ENCODE peak calls at places on chromosomes 13 and 19, in eight cellular contexts. V is Calu3, I is lower leg skin, T is fibroblast of mammary gland, X is body of pancreas, K is tibial artery, E is breast epithelium, P is mammary epithelial cell. Z is an unnamed sample.

GRCh38 chr13:24709186-24709913 is 29.1 kb downstream of the ATP12A start:
- DNase-seq in V (no peak), I (no peak), T (no peak), X (no peak), K (no peak), E (no peak), P (no peak), Z (peak; percentile 63)

GRCh38 chr19:22814124-22814523 is 18.0 kb upstream of the ZNF723 start:
- DNase-seq in V (no peak), I (no peak), T (no peak), X (no peak), K (no peak), E (no peak), P (no peak), Z (no peak)

GRCh38 chr19:38247734-38248268 is 8.4 kb downstream of the PPP1R14A start:
- DNase-seq in V (no peak), I (no peak), T (no peak), X (no peak), K (no peak), E (no peak), P (no peak), Z (no peak)

GRCh38 chr13:24997367-24997967 is 98.5 kb upstream of the PABPC3 start:
- DNase-seq in V (peak; percentile 10), I (no peak), T (peak; percentile 42), X (peak; percentile 26), K (no peak), E (no peak), P (no peak), Z (peak; percentile 43)

GRCh38 chr19:1227655-1228054 is 10.2 kb downstream of the CBARP start:
- DNase-seq in V (no peak), I (no peak), T (peak; percentile 38), X (no peak), K (no peak), E (no peak), P (no peak), Z (no peak)

GRCh38 chr13:107104631-107105030 is 536.7 kb upstream of the ARGLU1 start:
- DNase-seq in V (no peak), I (no peak), T (no peak), X (no peak), K (no peak), E (no peak), P (no peak), Z (no peak)

GRCh38 chr19:55440411-55441105 is 2.5 kb downstream of the SHISA7 start:
- DNase-seq in V (no peak), I (no peak), T (no peak), X (no peak), K (no peak), E (no peak), P (no peak), Z (peak; percentile 73)

GRCh38 chr13:91863699-91864098 is 465.3 kb downstream of the GPC5 start:
- DNase-seq in V (no peak), I (no peak), T (no peak), X (no peak), K (no peak), E (no peak), P (no peak), Z (no peak)

GRCh38 chr19:10517361-10517759 is at the start of gene S1PR5:
- DNase-seq in V (peak; percentile 5), I (no peak), T (no peak), X (peak; percentile 47), K (no peak), E (no peak), P (no peak), Z (peak; percentile 45)

GRCh38 chr13:32530841-32531253 is 7.7 kb downstream of the N4BP2L2 start:
- DNase-seq in V (no peak), I (no peak), T (peak; percentile 68), X (peak; percentile 27), K (no peak), E (no peak), P (peak; percentile 21), Z (peak; percentile 53)

GRCh38 chr19:3851254-3852176 is 17.3 kb downstream of the ZFR2 start:
- DNase-seq in V (peak; percentile 22), I (no peak), T (peak; percentile 27), X (no peak), K (no peak), E (no peak), P (peak; percentile 8), Z (no peak)

GRCh38 chr13:107458269-107458668 is 757.1 kb downstream of the LIG4 start:
- DNase-seq in V (no peak), I (no peak), T (no peak), X (no peak), K (no peak), E (no peak), P (no peak), Z (no peak)

GRCh38 chr13:42022796-42023493 is 25.5 kb upstream of the DGKH start:
- DNase-seq in V (no peak), I (no peak), T (peak; percentile 82), X (no peak), K (no peak), E (no peak), P (no peak), Z (no peak)

GRCh38 chr19:12933287-12934072 is at the start of gene FARSA:
- DNase-seq in V (peak; percentile 74), I (peak; percentile 92), T (peak; percentile 88), X (peak; percentile 95), K (peak; percentile 96), E (peak; percentile 94), P (peak; percentile 87), Z (peak; percentile 94)

GRCh38 chr19:2549701-2550191 is 73.8 kb downstream of the GADD45B start:
- DNase-seq in V (no peak), I (peak; percentile 94), T (peak; percentile 94), X (peak; percentile 85), K (peak; percentile 89), E (peak; percentile 91), P (peak; percentile 58), Z (no peak)

GRCh38 chr19:38869160-38869835 is 8.8 kb downstream of the RINL start:
- DNase-seq in V (no peak), I (no peak), T (no peak), X (peak; percentile 49), K (no peak), E (no peak), P (no peak), Z (peak; percentile 42)

GRCh38 chr13:101795025-101795424 is 342.6 kb downstream of the ITGBL1 start:
- DNase-seq in V (no peak), I (no peak), T (peak; percentile 7), X (no peak), K (no peak), E (no peak), P (no peak), Z (no peak)

GRCh38 chr19:3565177-3565576 is 7.6 kb upstream of the HMG20B start:
- DNase-seq in V (no peak), I (no peak), T (no peak), X (no peak), K (no peak), E (no peak), P (no peak), Z (no peak)

GRCh38 chr19:50478901-50479715 is 2.5 kb upstream of the GARIN5A start:
- DNase-seq in V (peak; percentile 36), I (no peak), T (peak; percentile 54), X (no peak), K (no peak), E (no peak), P (peak; percentile 33), Z (no peak)
- TF ChIP-seq CTCF in V (no peak), I (no peak), T (peak; percentile 74), X (no peak), K (no peak), E (no peak), P (peak; percentile 60), Z (no peak)

GRCh38 chr13:75452564-75452963 is 29.4 kb downstream of the TBC1D4 start:
- DNase-seq in V (no peak), I (no peak), T (peak; percentile 56), X (no peak), K (no peak), E (no peak), P (peak; percentile 51), Z (no peak)

GRCh38 chr13:75455962-75456361 is 26.0 kb downstream of the TBC1D4 start:
- DNase-seq in V (no peak), I (no peak), T (no peak), X (no peak), K (no peak), E (no peak), P (no peak), Z (no peak)

GRCh38 chr13:75458696-75459422 is 23.1 kb downstream of the TBC1D4 start:
- DNase-seq in V (peak; percentile 12), I (peak; percentile 39), T (no peak), X (peak; percentile 88), K (no peak), E (peak; percentile 85), P (peak; percentile 48), Z (peak; percentile 66)

GRCh38 chr13:75454497-75454896 is 27.5 kb downstream of the TBC1D4 start:
- DNase-seq in V (no peak), I (no peak), T (no peak), X (no peak), K (no peak), E (no peak), P (peak; percentile 76), Z (no peak)
- TF ChIP-seq CTCF in V (no peak), I (no peak), T (no peak), X (no peak), K (no peak), E (no peak), P (no peak), Z (no peak)

DNA sequence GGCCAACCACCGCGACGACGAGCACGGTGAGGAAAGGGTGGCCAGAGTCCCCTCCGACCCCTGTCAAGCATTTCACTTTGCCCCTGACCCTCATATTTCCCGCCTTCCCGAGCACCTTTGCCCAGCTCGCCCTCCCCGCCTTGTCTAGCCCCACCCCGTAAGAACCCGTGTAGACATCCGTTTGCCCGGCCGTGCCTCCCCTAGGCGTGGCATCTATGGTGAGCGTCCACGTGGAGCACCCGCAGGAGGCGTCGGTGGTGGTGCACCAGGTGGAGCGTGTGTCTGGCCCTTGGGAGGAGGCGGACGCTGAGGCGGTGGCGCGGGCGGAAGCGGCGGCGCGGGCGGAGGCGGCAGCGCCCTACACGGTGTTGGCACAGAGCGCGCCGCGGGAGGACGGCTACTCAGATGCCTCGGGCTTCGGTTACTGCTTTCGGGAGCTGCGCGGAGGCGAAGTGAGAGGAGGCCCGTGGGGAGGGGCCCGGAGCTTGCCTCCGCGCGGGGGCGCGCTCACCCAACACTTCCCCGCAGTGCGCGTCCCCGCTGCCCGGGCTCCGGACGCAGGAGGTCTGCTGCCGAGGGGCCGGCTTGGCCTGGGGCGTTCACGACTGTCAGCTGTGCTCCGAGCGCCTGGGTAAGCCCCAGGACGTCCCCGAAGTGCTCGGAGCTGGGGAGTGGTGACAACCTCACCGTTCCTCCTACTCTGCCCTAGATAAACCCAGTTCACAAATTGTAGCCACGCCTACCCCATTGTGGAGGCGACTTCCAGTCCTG is 4.2 kb downstream of the LTBP4 start:
- DNase-seq in V (peak; percentile 88), I (peak; percentile 78), T (peak; percentile 53), X (peak; percentile 88), K (peak; percentile 88), E (peak; percentile 82), P (peak; percentile 95), Z (peak; percentile 84)
- TF ChIP-seq CTCF in V (no peak), I (no peak), T (no peak), X (no peak), K (peak; percentile 14), E (no peak), P (peak; percentile 39), Z (peak; percentile 37)

DNA sequence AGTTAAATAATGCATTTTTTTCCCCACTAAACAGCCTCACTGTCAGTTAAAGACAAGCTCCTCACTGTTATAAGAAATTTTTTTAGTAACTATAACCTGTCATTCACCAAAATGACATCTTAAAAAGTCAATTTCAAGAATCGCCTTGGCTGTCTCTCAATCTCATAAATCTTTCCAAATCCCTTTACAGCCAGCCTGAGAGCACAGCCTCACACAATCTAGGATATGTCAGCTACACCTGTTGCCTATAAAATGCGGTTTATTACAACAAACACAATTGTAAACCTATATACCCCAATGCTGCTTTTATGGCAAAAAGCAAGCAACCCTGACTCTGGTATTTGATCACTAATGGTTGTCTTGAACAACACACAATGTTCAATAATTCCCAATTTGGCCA is 29.5 kb upstream of the FNDC3A start:
- DNase-seq in V (no peak), I (no peak), T (no peak), X (no peak), K (no peak), E (no peak), P (no peak), Z (no peak)
- TF ChIP-seq CTCF in V (no peak), I (no peak), T (no peak), X (no peak), K (no peak), E (no peak), P (no peak), Z (no peak)